ENCODE peak calls at places on chromosomes 7 and 10, in nine cellular contexts. M is right cardiac atrium, J is cardiac fibroblast, W is keratinocyte, G is HCT116, O is astrocyte of the cerebellum, Y is left ventricle myocardium inferior, H is H7, K is psoas muscle. C is an unnamed sample.

GRCh38 chr10:27861781-27862180 is 116.2 kb upstream of the MKX start:
- DNase-seq in M (no peak), J (no peak), W (no peak), G (no peak), O (no peak), Y (no peak), H (no peak), K (no peak), C (no peak)

GRCh38 chr10:80477813-80478212 is 23.7 kb downstream of the TSPAN14 start:
- DNase-seq in M (no peak), J (peak; percentile 98), W (no peak), G (peak; percentile 69), O (no peak), Y (no peak), H (no peak), K (no peak), C (no peak)

GRCh38 chr10:8365935-8366911 is 311.7 kb downstream of the GATA3 start:
- DNase-seq in M (peak; percentile 52), J (peak; percentile 98), W (peak; percentile 81), G (no peak), O (peak; percentile 13), Y (no peak), H (peak; percentile 4), K (no peak), C (peak; percentile 67)

GRCh38 chr7:108286290-108286904 is 156.2 kb upstream of the LAMB4 start:
- DNase-seq in M (no peak), J (no peak), W (no peak), G (no peak), O (no peak), Y (no peak), H (no peak), K (no peak), C (no peak)

GRCh38 chr7:151064993-151065392 is 5.6 kb downstream of the SLC4A2 start:
- DNase-seq in M (no peak), J (no peak), W (no peak), G (no peak), O (no peak), Y (no peak), H (no peak), K (no peak), C (no peak)

GRCh38 chr7:150322833-150323681 is at the start of the genes ACTR3C and LRRC61:
- DNase-seq in M (no peak), J (no peak), W (no peak), G (no peak), O (no peak), Y (peak; percentile 46), H (peak; percentile 54), K (no peak), C (no peak)

GRCh38 chr10:3099291-3100092 is 32.1 kb downstream of the PFKP start:
- DNase-seq in M (no peak), J (peak; percentile 87), W (no peak), G (no peak), O (peak; percentile 45), Y (no peak), H (no peak), K (no peak), C (peak; percentile 72)

GRCh38 chr10:104617831-104618230 is 23.3 kb upstream of the SORCS3 start:
- DNase-seq in M (no peak), J (no peak), W (no peak), G (no peak), O (no peak), Y (no peak), H (no peak), K (no peak), C (no peak)

GRCh38 chr10:30788307-30788706 is 158.8 kb upstream of the LYZL2 start:
- DNase-seq in M (no peak), J (peak; percentile 62), W (no peak), G (no peak), O (no peak), Y (no peak), H (no peak), K (no peak), C (no peak)

GRCh38 chr7:147578196-147578595 is 1012.4 kb upstream of the C7orf33 start:
- DNase-seq in M (no peak), J (peak; percentile 26), W (no peak), G (no peak), O (no peak), Y (no peak), H (no peak), K (no peak), C (no peak)

GRCh38 chr7:94594882-94595281 is 61.1 kb downstream of the SGCE start:
- DNase-seq in M (no peak), J (no peak), W (no peak), G (no peak), O (no peak), Y (no peak), H (no peak), K (no peak), C (no peak)

DNA sequence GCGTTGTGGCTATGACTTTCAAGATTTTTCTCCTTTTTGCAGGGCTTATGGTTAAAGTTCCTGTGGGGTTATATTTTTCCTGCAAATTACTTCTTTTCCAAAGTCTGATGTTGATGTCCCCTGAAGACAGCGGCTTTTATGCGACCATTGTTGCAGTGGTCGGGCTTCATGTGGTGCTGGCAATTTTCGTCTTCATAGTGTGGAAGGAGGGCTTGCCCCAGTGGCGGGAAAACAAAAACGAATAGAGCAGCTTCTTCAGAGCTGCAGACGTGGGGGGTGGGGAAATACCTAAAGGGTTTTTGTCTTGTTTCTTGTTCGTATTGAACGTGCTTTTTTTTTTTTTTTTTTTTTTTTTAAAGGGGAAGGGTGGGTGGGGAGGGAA is 53.8 kb downstream of the MCMBP start:
- DNase-seq in M (no peak), J (no peak), W (no peak), G (no peak), O (no peak), Y (no peak), H (peak; percentile 61), K (no peak), C (no peak)
- H3K4me3 ChIP-seq in M (no peak overlapping the region), J (peak overlapping the region; percentile 24), W (peak overlapping the region; percentile 39), G (no peak overlapping the region), O (peak overlapping the region; percentile 38), Y (peak overlapping the region; percentile 51), H (peak overlapping the region; percentile 62), K (peak overlapping the region; percentile 17), C (peak overlapping the region; percentile 30)

DNA sequence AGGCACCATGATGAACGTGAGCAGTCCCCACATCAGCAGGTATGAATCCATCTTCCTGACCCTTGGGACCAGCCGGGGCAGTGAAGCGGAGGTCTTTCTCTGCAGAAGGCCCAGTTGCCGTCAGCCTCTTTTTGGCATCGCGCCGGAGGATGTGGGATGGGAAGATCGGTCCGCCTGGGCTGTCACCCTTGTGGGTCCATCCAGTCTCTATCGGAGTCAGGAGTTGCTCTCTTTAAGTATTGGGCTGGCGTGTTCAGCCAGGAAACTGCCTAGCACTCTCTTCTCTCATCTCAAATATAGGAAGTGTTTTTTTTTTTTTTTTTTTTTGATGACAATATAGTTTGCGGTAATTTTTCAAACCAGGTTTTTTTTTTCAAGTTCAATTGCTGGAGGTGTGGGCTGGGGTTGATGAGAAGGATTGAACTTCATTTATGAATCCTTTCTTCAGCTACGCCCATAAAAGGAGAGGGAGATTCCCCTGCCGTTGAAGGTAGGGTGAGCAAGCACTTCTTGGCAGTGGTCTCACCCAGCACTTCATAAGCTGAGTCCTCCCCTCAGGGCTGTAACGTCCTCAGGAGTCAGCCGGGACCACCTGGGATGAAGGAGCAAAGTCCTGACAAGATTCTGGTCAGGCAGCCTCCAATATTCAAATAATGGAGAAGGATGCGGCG is at the start of gene IL2RA:
- DNase-seq in M (no peak), J (no peak), W (no peak), G (no peak), O (no peak), Y (no peak), H (no peak), K (no peak), C (no peak)
- H3K4me3 ChIP-seq in M (no peak within 1 kb of the TSS), J (no peak within 1 kb of the TSS), W (no peak within 1 kb of the TSS), G (no peak within 1 kb of the TSS), O (no peak within 1 kb of the TSS), Y (peak within 1 kb of the TSS; percentile 30), H (no peak within 1 kb of the TSS), K (peak within 1 kb of the TSS; percentile 7), C (no peak within 1 kb of the TSS)

GRCh38 chr7:100802951-100803350 is 24.4 kb downstream of the EPHB4 start:
- DNase-seq in M (no peak), J (no peak), W (no peak), G (no peak), O (no peak), Y (no peak), H (no peak), K (no peak), C (no peak)

GRCh38 chr7:100804681-100805431 is 22.5 kb downstream of the EPHB4 start:
- DNase-seq in M (peak; percentile 67), J (no peak), W (no peak), G (no peak), O (no peak), Y (no peak), H (peak; percentile 41), K (no peak), C (no peak)

GRCh38 chr7:100799037-100799896 is 28.1 kb downstream of the EPHB4 start:
- DNase-seq in M (peak; percentile 66), J (peak; percentile 79), W (no peak), G (no peak), O (no peak), Y (peak; percentile 52), H (peak; percentile 77), K (peak; percentile 57), C (peak; percentile 10)

GRCh38 chr7:100803398-100804161 is 23.7 kb downstream of the EPHB4 start:
- DNase-seq in M (peak; percentile 84), J (peak; percentile 88), W (peak; percentile 68), G (no peak), O (peak; percentile 84), Y (peak; percentile 63), H (peak; percentile 87), K (peak; percentile 80), C (peak; percentile 63)

GRCh38 chr7:100801833-100802568 is 25.3 kb downstream of the EPHB4 start:
- DNase-seq in M (peak; percentile 62), J (peak; percentile 61), W (peak; percentile 98), G (no peak), O (peak; percentile 40), Y (peak; percentile 35), H (peak; percentile 66), K (no peak), C (peak; percentile 67)
- H3K4me3 ChIP-seq in M (no peak overlapping the region), J (no peak overlapping the region), W (peak overlapping the region; percentile 38), G (no peak overlapping the region), O (no peak overlapping the region), Y (no peak overlapping the region), H (no peak overlapping the region), K (no peak overlapping the region), C (no peak overlapping the region)

GRCh38 chr7:101125989-101126650 is 784 bp upstream of the SERPINE1 start:
- DNase-seq in M (peak; percentile 84), J (peak; percentile 98), W (no peak), G (no peak), O (no peak), Y (peak; percentile 78), H (no peak), K (peak; percentile 82), C (no peak)

GRCh38 chr7:101126651-101127459 is at the start of gene SERPINE1:
- DNase-seq in M (peak; percentile 92), J (peak; percentile 100), W (peak; percentile 99), G (peak; percentile 86), O (peak; percentile 96), Y (peak; percentile 87), H (peak; percentile 84), K (peak; percentile 91), C (peak; percentile 99)

GRCh38 chr7:101129603-101130117 is 2.8 kb downstream of the SERPINE1 start:
- DNase-seq in M (no peak), J (peak; percentile 72), W (no peak), G (no peak), O (no peak), Y (no peak), H (no peak), K (no peak), C (no peak)

GRCh38 chr7:101127460-101128039 is 646 bp downstream of the SERPINE1 start:
- DNase-seq in M (no peak), J (peak; percentile 51), W (no peak), G (no peak), O (no peak), Y (no peak), H (no peak), K (no peak), C (no peak)

GRCh38 chr7:101128040-101128834 is 1.3 kb downstream of the SERPINE1 start:
- DNase-seq in M (no peak), J (peak; percentile 71), W (no peak), G (no peak), O (no peak), Y (no peak), H (peak; percentile 31), K (no peak), C (no peak)
- H3K4me3 ChIP-seq in M (no peak overlapping the region), J (peak overlapping the region; percentile 61), W (peak overlapping the region; percentile 86), G (no peak overlapping the region), O (peak overlapping the region; percentile 61), Y (peak overlapping the region; percentile 51), H (no peak overlapping the region), K (peak overlapping the region; percentile 52), C (peak overlapping the region; percentile 91)

C was measured in AG09309.